ENCODE peak calls at places on chromosome 16, in nine cellular contexts. One of them, this sample, is unnamed.

GRCh38 chr16:6642271-6642670 is 690.4 kb upstream of the RBFOX1 start:
- DNase-seq in immature natural killer cell: no peak
- DNase-seq in GM19239: no peak
- DNase-seq in OCI-M1: no peak
- DNase-seq in NCI-H460: no peak
- DNase-seq in hypothalamus: no peak
- DNase-seq in T-helper 1 cell: no peak
- DNase-seq in stimulated activated CD4-positive, alpha-beta T cell treated with anti-CD3 and anti-CD28 coated beads, TNF-alpha, amount 100 ng/mL, for 24 hours: no peak
- DNase-seq in activated effector memory CD4-positive, alpha-beta T cell treated with anti-CD3 and anti-CD28 coated beads, Interleukin-2, amount 50 U/mL, for 16 hours: no peak
- DNase-seq in this sample: no peak

GRCh38 chr16:57107324-57107922 is 15.0 kb downstream of the CPNE2 start:
- DNase-seq in immature natural killer cell: no peak
- DNase-seq in GM19239: no peak
- DNase-seq in OCI-M1: peak
- DNase-seq in NCI-H460: no peak
- DNase-seq in hypothalamus: no peak
- DNase-seq in T-helper 1 cell: no peak
- DNase-seq in stimulated activated CD4-positive, alpha-beta T cell treated with anti-CD3 and anti-CD28 coated beads, TNF-alpha, amount 100 ng/mL, for 24 hours: no peak
- DNase-seq in activated effector memory CD4-positive, alpha-beta T cell treated with anti-CD3 and anti-CD28 coated beads, Interleukin-2, amount 50 U/mL, for 16 hours: no peak
- DNase-seq in this sample: no peak

GRCh38 chr16:86362155-86362849 is 148.0 kb upstream of the FOXF1 start:
- DNase-seq in immature natural killer cell: no peak
- DNase-seq in GM19239: no peak
- DNase-seq in OCI-M1: no peak
- DNase-seq in NCI-H460: no peak
- DNase-seq in hypothalamus: no peak
- DNase-seq in T-helper 1 cell: no peak
- DNase-seq in stimulated activated CD4-positive, alpha-beta T cell treated with anti-CD3 and anti-CD28 coated beads, TNF-alpha, amount 100 ng/mL, for 24 hours: no peak
- DNase-seq in activated effector memory CD4-positive, alpha-beta T cell treated with anti-CD3 and anti-CD28 coated beads, Interleukin-2, amount 50 U/mL, for 16 hours: no peak
- DNase-seq in this sample: no peak

GRCh38 chr16:27549857-27550581 is at the start of the genes GTF3C1 and KATNIP:
- DNase-seq in immature natural killer cell: peak
- DNase-seq in GM19239: peak
- DNase-seq in OCI-M1: peak
- DNase-seq in NCI-H460: peak
- DNase-seq in hypothalamus: peak
- DNase-seq in T-helper 1 cell: peak
- DNase-seq in stimulated activated CD4-positive, alpha-beta T cell treated with anti-CD3 and anti-CD28 coated beads, TNF-alpha, amount 100 ng/mL, for 24 hours: peak
- DNase-seq in activated effector memory CD4-positive, alpha-beta T cell treated with anti-CD3 and anti-CD28 coated beads, Interleukin-2, amount 50 U/mL, for 16 hours: peak
- DNase-seq in this sample: peak

GRCh38 chr16:85840395-85840794 is 40.9 kb downstream of the COX4I1 start:
- DNase-seq in immature natural killer cell: no peak
- DNase-seq in GM19239: no peak
- DNase-seq in OCI-M1: no peak
- DNase-seq in NCI-H460: no peak
- DNase-seq in hypothalamus: no peak
- DNase-seq in T-helper 1 cell: no peak
- DNase-seq in stimulated activated CD4-positive, alpha-beta T cell treated with anti-CD3 and anti-CD28 coated beads, TNF-alpha, amount 100 ng/mL, for 24 hours: no peak
- DNase-seq in activated effector memory CD4-positive, alpha-beta T cell treated with anti-CD3 and anti-CD28 coated beads, Interleukin-2, amount 50 U/mL, for 16 hours: no peak
- DNase-seq in this sample: no peak

GRCh38 chr16:88613-89012 is 10.6 kb downstream of the MPG start:
- DNase-seq in immature natural killer cell: no peak
- DNase-seq in GM19239: no peak
- DNase-seq in OCI-M1: no peak
- DNase-seq in NCI-H460: no peak
- DNase-seq in hypothalamus: no peak
- DNase-seq in T-helper 1 cell: no peak
- DNase-seq in stimulated activated CD4-positive, alpha-beta T cell treated with anti-CD3 and anti-CD28 coated beads, TNF-alpha, amount 100 ng/mL, for 24 hours: no peak
- DNase-seq in activated effector memory CD4-positive, alpha-beta T cell treated with anti-CD3 and anti-CD28 coated beads, Interleukin-2, amount 50 U/mL, for 16 hours: no peak
- DNase-seq in this sample: no peak

GRCh38 chr16:82954224-82954929 is 327.6 kb downstream of the CDH13 start:
- DNase-seq in immature natural killer cell: no peak
- DNase-seq in GM19239: no peak
- DNase-seq in OCI-M1: no peak
- DNase-seq in NCI-H460: no peak
- DNase-seq in hypothalamus: no peak
- DNase-seq in T-helper 1 cell: no peak
- DNase-seq in stimulated activated CD4-positive, alpha-beta T cell treated with anti-CD3 and anti-CD28 coated beads, TNF-alpha, amount 100 ng/mL, for 24 hours: no peak
- DNase-seq in activated effector memory CD4-positive, alpha-beta T cell treated with anti-CD3 and anti-CD28 coated beads, Interleukin-2, amount 50 U/mL, for 16 hours: no peak
- DNase-seq in this sample: no peak

GRCh38 chr16:87948119-87948545 is 3.1 kb upstream of the BANP start:
- DNase-seq in immature natural killer cell: no peak
- DNase-seq in GM19239: no peak
- DNase-seq in OCI-M1: peak
- DNase-seq in NCI-H460: no peak
- DNase-seq in hypothalamus: no peak
- DNase-seq in T-helper 1 cell: no peak
- DNase-seq in stimulated activated CD4-positive, alpha-beta T cell treated with anti-CD3 and anti-CD28 coated beads, TNF-alpha, amount 100 ng/mL, for 24 hours: no peak
- DNase-seq in activated effector memory CD4-positive, alpha-beta T cell treated with anti-CD3 and anti-CD28 coated beads, Interleukin-2, amount 50 U/mL, for 16 hours: no peak
- DNase-seq in this sample: no peak

GRCh38 chr16:20104563-20105183 is 31.0 kb upstream of the GPR139 start:
- DNase-seq in immature natural killer cell: no peak
- DNase-seq in GM19239: no peak
- DNase-seq in OCI-M1: no peak
- DNase-seq in NCI-H460: no peak
- DNase-seq in hypothalamus: no peak
- DNase-seq in T-helper 1 cell: no peak
- DNase-seq in stimulated activated CD4-positive, alpha-beta T cell treated with anti-CD3 and anti-CD28 coated beads, TNF-alpha, amount 100 ng/mL, for 24 hours: no peak
- DNase-seq in activated effector memory CD4-positive, alpha-beta T cell treated with anti-CD3 and anti-CD28 coated beads, Interleukin-2, amount 50 U/mL, for 16 hours: no peak
- DNase-seq in this sample: no peak

GRCh38 chr16:50260206-50261159 is 5.9 kb upstream of the ADCY7 start:
- DNase-seq in immature natural killer cell: no peak
- DNase-seq in GM19239: no peak
- DNase-seq in OCI-M1: no peak
- DNase-seq in NCI-H460: no peak
- DNase-seq in hypothalamus: no peak
- DNase-seq in T-helper 1 cell: no peak
- DNase-seq in stimulated activated CD4-positive, alpha-beta T cell treated with anti-CD3 and anti-CD28 coated beads, TNF-alpha, amount 100 ng/mL, for 24 hours: no peak
- DNase-seq in activated effector memory CD4-positive, alpha-beta T cell treated with anti-CD3 and anti-CD28 coated beads, Interleukin-2, amount 50 U/mL, for 16 hours: peak
- DNase-seq in this sample: no peak